ENCODE peak calls at places on chromosomes 7 and 10, in ten cellular contexts. M, R, O, Z, Y, V, F, J, G and W are unnamed samples.

GRCh38 chr10:4902571-4903011 is 60.6 kb upstream of the AKR1C1 start:
- DNase-seq in J (no peak), R (no peak), V (no peak), G (no peak), O (no peak), F (no peak), M (peak; percentile 26), Y (no peak), Z (no peak), W (no peak)

GRCh38 chr10:11713186-11713743 is 28.9 kb upstream of the ECHDC3 start:
- DNase-seq in Y (peak; percentile 55), R (no peak), M (peak; percentile 33), O (no peak), G (no peak), V (no peak), J (no peak), F (no peak), Z (no peak), W (no peak)

GRCh38 chr7:47794016-47794415 is 154.2 kb downstream of the PKD1L1 start:
- DNase-seq in F (no peak), Z (no peak), V (no peak), O (no peak), Y (no peak), R (no peak), J (no peak), M (no peak), G (no peak), W (no peak)

GRCh38 chr7:45525057-45525456 is 49.1 kb upstream of the ADCY1 start:
- DNase-seq in V (no peak), J (no peak), Z (no peak), R (no peak), Y (no peak), O (no peak), G (no peak), F (no peak), M (no peak), W (no peak)

GRCh38 chr10:43236176-43236850 is 30.6 kb downstream of the RASGEF1A start:
- DNase-seq in V (no peak), G (no peak), Z (no peak), O (no peak), J (no peak), M (no peak), F (no peak), R (no peak), Y (no peak), W (peak; percentile 1)

GRCh38 chr10:132389631-132390454 is 7.2 kb upstream of the PWWP2B start:
- DNase-seq in R (no peak), V (no peak), Z (no peak), G (no peak), M (peak; percentile 53), F (no peak), Y (peak; percentile 40), O (no peak), J (peak; percentile 36), W (no peak)

GRCh38 chr7:47400001-47400400 is 181.9 kb downstream of the TNS3 start:
- DNase-seq in M (no peak), G (no peak), F (no peak), Z (no peak), Y (no peak), V (no peak), R (no peak), O (no peak), J (no peak), W (no peak)

GRCh38 chr10:68110027-68110426 is 739 bp downstream of the MYPN start:
- DNase-seq in Y (no peak), J (no peak), R (no peak), Z (no peak), M (no peak), V (no peak), O (no peak), F (no peak), G (no peak), W (no peak)

GRCh38 chr7:14381306-14381705 is 391.8 kb upstream of the ETV1 start:
- DNase-seq in G (no peak), M (peak; percentile 41), F (no peak), J (no peak), Z (no peak), R (no peak), V (no peak), O (no peak), Y (no peak), W (no peak)

GRCh38 chr10:17430647-17431355 is 23.6 kb downstream of the ST8SIA6 start:
- DNase-seq in O (peak; percentile 54), J (peak; percentile 84), V (peak; percentile 69), F (peak; percentile 65), Y (peak; percentile 79), G (peak; percentile 71), M (peak; percentile 76), R (peak; percentile 79), Z (peak; percentile 70), W (peak; percentile 52)

GRCh38 chr7:68858497-68858896 is 739.8 kb upstream of the AUTS2 start:
- DNase-seq in F (no peak), O (no peak), Z (no peak), J (no peak), Y (no peak), R (no peak), V (no peak), G (no peak), M (no peak), W (no peak)

GRCh38 chr7:68857571-68857970 is 740.7 kb upstream of the AUTS2 start:
- DNase-seq in Y (no peak), G (no peak), V (no peak), M (no peak), J (no peak), R (no peak), F (no peak), O (no peak), Z (no peak), W (no peak)

GRCh38 chr7:68865351-68865885 is 732.9 kb upstream of the AUTS2 start:
- DNase-seq in Y (no peak), R (no peak), V (no peak), J (no peak), F (no peak), G (no peak), Z (no peak), M (peak; percentile 6), O (no peak), W (no peak)

GRCh38 chr7:68866136-68866535 is 732.1 kb upstream of the AUTS2 start:
- DNase-seq in F (no peak), Z (no peak), M (no peak), V (no peak), Y (no peak), R (no peak), G (no peak), J (no peak), O (no peak), W (no peak)

DNA sequence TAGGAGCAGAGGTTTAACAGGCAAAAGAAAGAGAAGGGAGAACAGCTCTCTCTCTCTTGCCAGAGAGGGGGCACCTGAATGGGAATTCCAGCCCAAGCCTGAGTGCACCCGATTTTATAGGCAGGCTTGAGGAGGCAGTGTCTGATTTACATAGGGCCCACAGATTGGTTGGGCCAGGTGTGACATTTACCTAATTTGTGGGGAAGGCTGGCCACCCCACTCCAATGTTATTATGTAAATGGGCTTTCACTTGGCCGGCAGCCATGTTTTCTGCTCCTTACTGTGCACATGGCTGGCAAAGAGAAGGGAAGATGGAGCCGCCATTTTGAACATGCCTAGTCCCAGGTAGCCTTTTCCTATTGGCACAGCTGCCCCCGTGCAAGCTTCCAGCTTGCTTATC is 735.5 kb upstream of the AUTS2 start:
- DNase-seq in R (no peak), Z (no peak), Y (no peak), G (no peak), F (no peak), J (no peak), M (no peak), V (no peak), O (no peak), W (no peak)
- H3K9me3 ChIP-seq in R (no peaks in the 10 kb centered on the region), Z (no peaks in the 10 kb centered on the region), Y (no peaks in the 10 kb centered on the region), G (no peaks in the 10 kb centered on the region), F (no peaks in the 10 kb centered on the region), J (no peaks in the 10 kb centered on the region), M (no peaks in the 10 kb centered on the region), V (no peaks in the 10 kb centered on the region), O (peaks cover under 1% of the 10 kb centered on the region), W (no peaks in the 10 kb centered on the region)

DNA sequence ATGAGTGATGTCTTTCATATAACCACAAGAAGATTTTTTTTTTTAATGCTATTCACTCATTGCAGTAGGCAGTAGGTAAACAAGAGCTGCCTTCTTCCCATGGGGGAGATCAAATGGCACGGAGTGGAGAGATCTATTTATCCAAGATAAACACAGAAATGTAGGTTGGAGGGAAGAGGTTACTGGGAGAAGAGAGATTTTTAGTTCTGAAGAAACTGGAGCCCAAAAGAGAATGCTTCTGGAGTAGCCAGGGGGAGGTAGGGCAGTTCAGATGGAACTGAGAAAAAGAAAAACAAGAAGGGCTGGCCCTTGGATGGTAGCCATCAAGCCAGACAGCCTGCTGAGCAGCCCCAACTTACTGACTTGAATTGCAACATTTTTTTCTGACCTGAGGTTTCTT is 270.1 kb upstream of the TPK1 start:
- DNase-seq in V (no peak), F (no peak), G (no peak), Z (no peak), M (no peak), J (peak; percentile 63), R (peak; percentile 48), O (no peak), Y (peak; percentile 21), W (no peak)
- H3K9me3 ChIP-seq in V (no peaks in the 10 kb centered on the region), F (no peaks in the 10 kb centered on the region), G (peaks cover 2% of the 10 kb centered on the region), Z (no peaks in the 10 kb centered on the region), M (no peaks in the 10 kb centered on the region), J (no peaks in the 10 kb centered on the region), R (no peaks in the 10 kb centered on the region), O (no peaks in the 10 kb centered on the region), Y (no peaks in the 10 kb centered on the region), W (no peaks in the 10 kb centered on the region)

DNA sequence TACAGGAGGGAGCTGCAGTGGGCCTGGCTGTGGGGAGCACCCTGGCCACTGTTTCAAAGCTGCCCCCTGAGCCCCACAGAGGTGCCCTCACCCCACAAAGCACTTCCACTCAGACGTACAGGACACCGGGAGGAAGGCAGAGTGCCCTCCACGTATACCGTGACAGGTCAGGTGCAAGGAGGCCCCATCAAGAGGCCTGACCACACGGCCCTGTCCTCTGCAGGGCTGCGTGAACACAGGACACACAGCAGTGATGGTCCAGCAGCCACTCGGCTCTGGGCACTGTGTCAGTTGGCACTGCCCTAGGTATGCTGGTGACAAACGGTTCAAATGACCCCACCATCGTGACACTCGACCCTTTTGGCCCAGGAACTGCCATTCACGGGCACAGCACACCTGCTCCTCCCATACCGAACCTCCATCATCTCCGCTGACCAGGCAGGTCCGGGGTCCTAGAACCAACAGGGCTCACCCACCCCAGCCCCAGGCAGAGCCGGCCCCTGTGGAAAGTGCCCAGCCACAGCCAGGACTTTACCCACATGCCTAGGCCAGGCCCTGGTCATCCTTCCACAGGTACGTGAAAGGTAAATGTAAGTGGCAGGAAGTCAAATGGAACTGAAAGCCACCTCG is 560.9 kb downstream of the PTPRN2 start:
- DNase-seq in G (no peak), F (no peak), J (no peak), Z (no peak), Y (no peak), R (no peak), M (no peak), V (no peak), O (no peak), W (no peak)
- H3K9me3 ChIP-seq in G (no peaks in the 10 kb centered on the region), F (no peaks in the 10 kb centered on the region), J (no peaks in the 10 kb centered on the region), Z (no peaks in the 10 kb centered on the region), Y (no peaks in the 10 kb centered on the region), R (no peaks in the 10 kb centered on the region), M (no peaks in the 10 kb centered on the region), V (no peaks in the 10 kb centered on the region), O (no peaks in the 10 kb centered on the region), W (no peaks in the 10 kb centered on the region)

DNA sequence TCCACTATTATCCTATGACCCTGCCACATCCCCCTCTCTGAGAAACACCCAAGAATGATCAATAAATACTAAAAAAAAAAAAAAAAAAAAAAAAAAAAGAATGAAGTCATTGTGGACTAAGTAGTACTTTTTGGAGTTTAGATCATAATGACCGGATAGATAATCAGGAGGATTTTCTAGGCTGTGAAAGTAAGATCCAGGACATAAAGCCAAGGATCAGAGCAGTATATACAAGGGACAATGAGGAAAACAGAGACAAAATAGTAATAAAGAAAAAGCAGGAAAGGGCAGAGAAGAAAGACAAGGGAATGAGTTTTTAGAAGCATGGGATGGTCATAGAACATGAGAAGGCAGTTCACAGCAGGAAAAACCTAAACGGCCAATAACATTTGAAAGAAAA is 87.6 kb downstream of the AKAP9 start:
- DNase-seq in F (no peak), M (no peak), G (no peak), V (no peak), Y (no peak), R (no peak), Z (no peak), O (no peak), J (no peak), W (no peak)
- H3K9me3 ChIP-seq in F (no peaks in the 10 kb centered on the region), M (no peaks in the 10 kb centered on the region), G (peaks cover 3% of the 10 kb centered on the region), V (no peaks in the 10 kb centered on the region), Y (no peaks in the 10 kb centered on the region), R (no peaks in the 10 kb centered on the region), Z (no peaks in the 10 kb centered on the region), O (no peaks in the 10 kb centered on the region), J (no peaks in the 10 kb centered on the region), W (no peaks in the 10 kb centered on the region)